ENCODE peak calls at places on chromosomes 4 and X, in six cellular contexts. H, U, C, X, N and J are unnamed samples.

GRCh38 chr4:186931519-186931918 is 207.9 kb upstream of the FAT1 start:
- DNase-seq in H (no peak), U (no peak), C (no peak), X (no peak), N (no peak), J (no peak)

GRCh38 chr4:105555409-105555808 is 3.0 kb downstream of the ARHGEF38 start:
- DNase-seq in H (peak), U (no peak), C (no peak), X (no peak), N (no peak), J (no peak)

GRCh38 chrX:17839269-17839668 is 21.8 kb downstream of the RAI2 start:
- DNase-seq in H (no peak), U (no peak), C (no peak), X (no peak), N (no peak), J (no peak)

GRCh38 chr4:146522862-146523205 is 1.1 kb upstream of the SLC10A7 start:
- DNase-seq in H (no peak), U (no peak), C (no peak), X (no peak), N (no peak), J (no peak)

GRCh38 chrX:119118780-119119395 is 8.7 kb downstream of the KIAA1210 start:
- DNase-seq in H (peak), U (peak), C (no peak), X (peak), N (peak), J (no peak)

GRCh38 chr4:187972135-187972534 is 23.4 kb upstream of the ZFP42 start:
- DNase-seq in H (no peak), U (no peak), C (no peak), X (no peak), N (no peak), J (no peak)

GRCh38 chr4:41428941-41429669 is 108.9 kb upstream of the LIMCH1 start:
- DNase-seq in H (no peak), U (no peak), C (no peak), X (no peak), N (no peak), J (no peak)

GRCh38 chr4:53908661-53909078 is 155.7 kb downstream of the CHIC2 start:
- DNase-seq in H (no peak), U (peak), C (no peak), X (no peak), N (no peak), J (no peak)

GRCh38 chr4:2797188-2797544 is 4.3 kb downstream of the SH3BP2 start:
- DNase-seq in H (no peak), U (no peak), C (no peak), X (peak), N (peak), J (no peak)

GRCh38 chr4:115803825-115804224 is 690.4 kb upstream of the NDST4 start:
- DNase-seq in H (no peak), U (no peak), C (no peak), X (no peak), N (no peak), J (no peak)

GRCh38 chr4:97016186-97016945 is 1126.9 kb downstream of the STPG2 start:
- DNase-seq in H (no peak), U (no peak), C (no peak), X (no peak), N (no peak), J (no peak)

GRCh38 chr4:24488399-24489164 is 95.8 kb downstream of the DHX15 start:
- DNase-seq in H (peak), U (peak), C (peak), X (peak), N (peak), J (no peak)

GRCh38 chr4:78566834-78567501 is 15.4 kb downstream of the ANXA3 start:
- DNase-seq in H (no peak), U (no peak), C (no peak), X (no peak), N (no peak), J (no peak)

GRCh38 chr4:168451744-168452394 is 28.4 kb downstream of the DDX60L start:
- DNase-seq in H (no peak), U (no peak), C (peak), X (no peak), N (no peak), J (peak)

GRCh38 chr4:23365086-23365485 is 524.8 kb downstream of the PPARGC1A start:
- DNase-seq in H (no peak), U (no peak), C (no peak), X (no peak), N (no peak), J (no peak)

GRCh38 chr4:19999775-20000414 is 251.8 kb upstream of the SLIT2 start:
- DNase-seq in H (no peak), U (no peak), C (no peak), X (no peak), N (no peak), J (no peak)

GRCh38 chr4:24642941-24643628 is 58.7 kb upstream of the DHX15 start:
- DNase-seq in H (no peak), U (no peak), C (no peak), X (no peak), N (no peak), J (no peak)

GRCh38 chrX:22389544-22390243 is 117.0 kb downstream of the CBLL2 start:
- DNase-seq in H (no peak), U (no peak), C (no peak), X (no peak), N (no peak), J (peak)

GRCh38 chr4:138275946-138276621 is 33.9 kb upstream of the SLC7A11 start:
- DNase-seq in H (no peak), U (no peak), C (no peak), X (no peak), N (no peak), J (peak)

GRCh38 chrX:17192111-17192510 is 182.9 kb upstream of the NHS start:
- DNase-seq in H (no peak), U (no peak), C (no peak), X (no peak), N (no peak), J (no peak)

GRCh38 chr4:87865960-87866598 is 33.3 kb downstream of the MEPE start:
- DNase-seq in H (peak), U (no peak), C (no peak), X (no peak), N (no peak), J (no peak)

GRCh38 chrX:19839770-19840254 is 47.6 kb downstream of the SH3KBP1 start:
- DNase-seq in H (no peak), U (no peak), C (no peak), X (no peak), N (no peak), J (peak)

GRCh38 chrX:47831788-47832187 is 4.9 kb upstream of the ZNF81 start:
- DNase-seq in H (peak), U (peak), C (no peak), X (no peak), N (no peak), J (no peak)

GRCh38 chrX:139204903-139205667 is 325.5 kb upstream of the F9 start:
- DNase-seq in H (peak), U (no peak), C (no peak), X (peak), N (no peak), J (no peak)

DNA sequence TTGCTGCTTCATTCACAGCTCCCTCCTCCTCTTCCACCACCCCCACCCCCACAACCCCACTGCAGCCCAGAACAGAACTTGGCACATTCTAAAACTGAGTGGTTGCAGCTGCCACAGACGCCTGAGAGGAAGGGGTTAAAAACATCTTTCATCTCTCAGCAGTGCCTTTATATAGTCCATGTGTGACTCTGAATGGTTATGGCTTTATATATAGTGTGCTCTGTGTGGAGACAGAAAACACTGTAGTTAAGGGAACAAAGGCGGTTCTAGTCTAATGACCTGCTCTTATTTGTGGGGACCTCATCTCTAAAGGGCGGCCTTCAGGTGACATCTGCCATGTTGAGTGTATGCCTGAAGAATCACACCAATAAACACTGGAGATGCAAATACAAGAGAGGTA is 144.7 kb downstream of the BCOR start:
- DNase-seq in H (no peak), U (no peak), C (no peak), X (no peak), N (no peak), J (no peak)
- H3K27ac ChIP-seq in H (no peak), U (no peak), C (no peak), X (no peak), N (no peak), J (no peak)

GRCh38 chr4:26239796-26240195 is 81.0 kb upstream of the RBPJ start:
- DNase-seq in H (no peak), U (no peak), C (no peak), X (no peak), N (no peak), J (no peak)
- H3K27ac ChIP-seq in H (no peak), U (no peak), C (no peak), X (no peak), N (peak), J (no peak)

GRCh38 chr4:113683143-113683542 is 78.4 kb downstream of the CAMK2D start:
- DNase-seq in H (no peak), U (no peak), C (no peak), X (no peak), N (no peak), J (no peak)

GRCh38 chr4:113689394-113689793 is 72.1 kb downstream of the CAMK2D start:
- DNase-seq in H (no peak), U (no peak), C (no peak), X (no peak), N (no peak), J (no peak)

GRCh38 chr4:113684534-113685091 is 76.9 kb downstream of the CAMK2D start:
- DNase-seq in H (peak), U (peak), C (no peak), X (peak), N (peak), J (no peak)

GRCh38 chr4:113682730-113683129 is 78.8 kb downstream of the CAMK2D start:
- DNase-seq in H (no peak), U (no peak), C (no peak), X (no peak), N (no peak), J (peak)

DNA sequence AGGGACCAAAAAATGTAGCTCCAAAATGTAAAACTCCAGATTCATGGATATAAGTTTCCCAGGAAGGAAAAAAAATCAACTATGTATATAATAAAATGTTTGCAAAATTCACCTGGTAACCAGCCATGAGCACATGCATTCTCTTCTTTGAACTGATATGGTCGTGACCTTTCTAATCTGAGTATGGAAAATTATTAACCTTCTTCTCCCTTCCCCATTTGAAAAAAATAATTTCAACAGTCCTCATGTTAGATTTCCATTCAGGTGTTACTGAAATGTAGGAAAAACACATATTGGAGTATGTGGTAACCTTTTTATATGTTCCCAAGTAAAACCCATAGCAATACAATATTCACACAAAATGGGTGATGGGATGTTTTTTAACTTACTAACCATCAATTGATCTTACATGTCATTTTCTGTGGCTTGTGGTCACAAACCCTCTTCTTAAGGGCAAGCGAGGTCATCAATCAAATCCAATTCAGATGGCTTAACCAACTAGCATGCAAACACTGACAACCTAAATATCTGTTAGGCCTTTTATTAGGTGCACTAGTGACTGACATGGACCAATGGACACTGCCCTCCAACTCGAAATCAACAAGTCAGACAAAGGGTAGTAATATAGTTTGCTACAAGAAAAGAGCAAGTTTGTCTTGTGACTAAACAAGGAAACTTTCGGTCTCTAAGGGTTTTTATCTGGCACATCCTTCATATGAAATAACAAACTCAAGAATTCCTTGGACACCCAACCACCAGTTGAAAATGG is 74.4 kb downstream of the CAMK2D start:
- DNase-seq in H (no peak), U (no peak), C (no peak), X (no peak), N (no peak), J (no peak)
- H3K27ac ChIP-seq in H (no peak), U (peak), C (no peak), X (no peak), N (no peak), J (no peak)

GRCh38 chr4:7909966-7910720 is 29.5 kb downstream of the AFAP1 start:
- DNase-seq in H (no peak), U (no peak), C (no peak), X (no peak), N (no peak), J (no peak)
- H3K27ac ChIP-seq in H (no peak), U (peak), C (no peak), X (peak), N (peak), J (no peak)

GRCh38 chr4:183919173-183919572 is 14.1 kb downstream of the STOX2 start:
- DNase-seq in H (no peak), U (peak), C (no peak), X (no peak), N (no peak), J (no peak)

GRCh38 chr4:183915976-183916375 is 10.9 kb downstream of the STOX2 start:
- DNase-seq in H (no peak), U (no peak), C (no peak), X (no peak), N (no peak), J (no peak)

GRCh38 chr4:183918696-183919095 is 13.6 kb downstream of the STOX2 start:
- DNase-seq in H (no peak), U (no peak), C (no peak), X (no peak), N (no peak), J (no peak)

GRCh38 chr4:183924362-183925044 is 19.4 kb downstream of the STOX2 start:
- DNase-seq in H (no peak), U (no peak), C (no peak), X (no peak), N (no peak), J (no peak)

DNA sequence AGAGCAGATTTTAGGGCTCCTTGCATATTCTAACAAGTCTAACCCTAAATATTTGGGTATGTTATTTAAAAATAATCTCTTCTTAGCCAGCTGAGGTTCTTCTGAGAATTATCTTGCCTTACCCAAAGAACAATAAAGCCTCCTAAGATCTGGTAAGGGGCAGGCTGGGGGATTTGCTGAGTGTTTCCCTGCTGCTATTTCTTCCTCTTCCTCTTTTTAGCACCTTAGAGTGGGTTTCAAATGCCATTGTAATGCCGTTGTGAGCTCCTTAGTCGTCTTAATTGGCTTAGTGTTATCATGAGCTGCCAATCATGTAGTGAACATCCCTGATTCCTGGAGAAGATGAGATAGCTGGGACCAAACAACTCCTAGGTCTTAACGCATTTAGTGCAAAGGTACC is 15.4 kb downstream of the STOX2 start:
- DNase-seq in H (no peak), U (no peak), C (no peak), X (no peak), N (no peak), J (no peak)
- H3K27ac ChIP-seq in H (no peak), U (no peak), C (no peak), X (no peak), N (no peak), J (no peak)

DNA sequence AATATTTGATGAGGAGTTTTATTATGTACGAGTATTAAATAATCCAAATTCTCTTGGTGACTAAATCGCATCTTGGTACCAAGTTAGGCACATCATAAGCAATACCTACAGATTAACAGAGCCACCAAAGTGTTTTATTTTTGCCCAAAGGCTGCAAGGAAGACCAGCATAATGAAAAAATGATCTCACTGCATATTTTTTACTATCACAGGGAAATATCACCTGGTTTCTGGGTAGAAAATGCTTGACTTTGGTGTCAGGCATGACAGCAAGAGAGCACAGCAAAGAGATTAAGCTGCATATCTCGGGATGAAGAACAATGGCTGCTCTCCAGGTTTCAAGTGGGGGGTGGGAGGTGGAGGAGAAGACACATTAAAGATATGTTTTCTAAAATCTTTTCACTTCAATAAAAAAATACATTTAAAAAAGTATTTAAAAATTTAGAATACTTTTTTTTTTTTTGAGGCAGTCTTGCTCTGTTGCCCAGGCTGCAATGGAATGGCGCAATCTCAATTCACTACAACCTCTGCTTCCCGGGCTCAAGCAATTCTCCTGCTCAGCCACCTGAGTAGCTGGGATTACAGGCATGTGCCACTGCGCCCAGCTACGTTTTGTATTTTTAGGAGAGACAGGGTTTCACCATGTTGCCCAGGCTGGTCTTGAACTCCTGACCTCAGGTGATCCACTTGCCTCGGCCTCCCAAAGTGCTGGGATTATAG is 86.1 kb downstream of the FRYL start:
- DNase-seq in H (no peak), U (no peak), C (no peak), X (no peak), N (no peak), J (no peak)
- H3K27ac ChIP-seq in H (no peak), U (no peak), C (no peak), X (no peak), N (no peak), J (no peak)

GRCh38 chr4:151689211-151689991 is 71.4 kb downstream of the GATB start:
- DNase-seq in H (no peak), U (no peak), C (no peak), X (no peak), N (no peak), J (no peak)

GRCh38 chr4:151690884-151691283 is 69.9 kb downstream of the GATB start:
- DNase-seq in H (no peak), U (no peak), C (no peak), X (no peak), N (no peak), J (no peak)

GRCh38 chr4:151688785-151689043 is 72.1 kb downstream of the GATB start:
- DNase-seq in H (no peak), U (no peak), C (no peak), X (no peak), N (no peak), J (no peak)

GRCh38 chr4:151691639-151692442 is 69.0 kb downstream of the GATB start:
- DNase-seq in H (no peak), U (no peak), C (no peak), X (no peak), N (no peak), J (no peak)

GRCh38 chr4:151690164-151690856 is 70.5 kb downstream of the GATB start:
- DNase-seq in H (no peak), U (no peak), C (no peak), X (no peak), N (no peak), J (no peak)
- H3K27ac ChIP-seq in H (no peak), U (no peak), C (no peak), X (no peak), N (no peak), J (no peak)

GRCh38 chrX:50769389-50770063 is 44.5 kb downstream of the SHROOM4 start:
- DNase-seq in H (no peak), U (peak), C (no peak), X (no peak), N (no peak), J (no peak)
- H3K27ac ChIP-seq in H (no peak), U (no peak), C (no peak), X (no peak), N (no peak), J (peak)

GRCh38 chr4:6265546-6265945 is 4.1 kb upstream of the WFS1 start:
- DNase-seq in H (no peak), U (no peak), C (no peak), X (no peak), N (no peak), J (no peak)
- H3K27ac ChIP-seq in H (no peak), U (no peak), C (no peak), X (no peak), N (no peak), J (no peak)